ENCODE peak calls at places on chromosomes 2 and 18, in six cellular contexts. Q, E, H, V, J and M are unnamed samples.

GRCh38 chr2:97712693-97713295 is 582 bp upstream of the ZAP70 start:
- DNase-seq in Q (no peak), E (no peak), H (no peak), V (peak; percentile 41), J (no peak), M (no peak)

GRCh38 chr2:186852508-186852907 is 3.5 kb upstream of the ZSWIM2 start:
- DNase-seq in Q (no peak), E (no peak), H (peak; percentile 55), V (no peak), J (no peak), M (no peak)

GRCh38 chr2:190849774-190850173 is 30.8 kb upstream of the GLS start:
- DNase-seq in Q (peak; percentile 80), E (peak; percentile 85), H (no peak), V (no peak), J (no peak), M (peak; percentile 93)

GRCh38 chr2:240341064-240341463 is 94.4 kb upstream of the GPC1 start:
- DNase-seq in Q (no peak), E (no peak), H (no peak), V (no peak), J (no peak), M (no peak)

GRCh38 chr2:122478108-122478507 is 722.7 kb downstream of the TSN start:
- DNase-seq in Q (peak; percentile 3), E (no peak), H (no peak), V (no peak), J (no peak), M (peak; percentile 59)

GRCh38 chr2:62292190-62292589 is 96.3 kb downstream of the B3GNT2 start:
- DNase-seq in Q (peak; percentile 47), E (peak; percentile 47), H (no peak), V (no peak), J (peak; percentile 55), M (no peak)

GRCh38 chr2:9809064-9809356 is 34.3 kb upstream of the TAF1B start:
- DNase-seq in Q (no peak), E (no peak), H (no peak), V (no peak), J (no peak), M (no peak)

GRCh38 chr2:42328923-42329322 is 32.1 kb downstream of the COX7A2L start:
- DNase-seq in Q (no peak), E (no peak), H (no peak), V (no peak), J (no peak), M (no peak)

GRCh38 chr2:238459081-238459629 is 32.4 kb downstream of the ASB1 start:
- DNase-seq in Q (peak; percentile 10), E (peak; percentile 76), H (no peak), V (no peak), J (no peak), M (peak; percentile 84)

GRCh38 chr2:75634945-75635344 is 11.6 kb upstream of the MRPL19 start:
- DNase-seq in Q (no peak), E (no peak), H (no peak), V (no peak), J (no peak), M (no peak)

GRCh38 chr2:220192994-220193753 is 565.7 kb downstream of the SLC4A3 start:
- DNase-seq in Q (peak; percentile 37), E (peak; percentile 35), H (no peak), V (no peak), J (no peak), M (no peak)

GRCh38 chr2:122070241-122070731 is 314.8 kb downstream of the TSN start:
- DNase-seq in Q (peak; percentile 49), E (peak; percentile 2), H (no peak), V (no peak), J (no peak), M (peak; percentile 50)

GRCh38 chr2:26529406-26530070 is 51.6 kb upstream of the OTOF start:
- DNase-seq in Q (no peak), E (no peak), H (no peak), V (no peak), J (no peak), M (no peak)

GRCh38 chr18:77108001-77108692 is 24.4 kb downstream of the MBP start:
- DNase-seq in Q (peak; percentile 93), E (peak; percentile 82), H (no peak), V (no peak), J (no peak), M (peak; percentile 89)

GRCh38 chr2:159290289-159290907 is 3.9 kb upstream of the WDSUB1 start:
- DNase-seq in Q (peak; percentile 83), E (peak; percentile 91), H (peak; percentile 79), V (no peak), J (peak; percentile 22), M (peak; percentile 93)

GRCh38 chr2:27261926-27262298 is 935 bp downstream of the SLC30A3 start:
- DNase-seq in Q (no peak), E (no peak), H (no peak), V (no peak), J (no peak), M (no peak)

GRCh38 chr18:44920441-44920840 is 239.8 kb downstream of the SETBP1 start:
- DNase-seq in Q (no peak), E (no peak), H (no peak), V (no peak), J (no peak), M (no peak)

GRCh38 chr2:28717339-28717758 is 34.3 kb upstream of the PPP1CB start:
- DNase-seq in Q (peak; percentile 83), E (peak; percentile 70), H (no peak), V (no peak), J (peak; percentile 37), M (peak; percentile 86)

GRCh38 chr18:48714873-48715272 is 176.0 kb downstream of the CTIF start:
- DNase-seq in Q (no peak), E (no peak), H (no peak), V (no peak), J (no peak), M (no peak)

GRCh38 chr18:35466334-35466733 is 31.4 kb downstream of the INO80C start:
- DNase-seq in Q (no peak), E (no peak), H (no peak), V (no peak), J (no peak), M (no peak)

GRCh38 chr18:45408218-45408617 is 207.1 kb upstream of the SLC14A2 start:
- DNase-seq in Q (no peak), E (no peak), H (no peak), V (no peak), J (no peak), M (peak; percentile 9)

GRCh38 chr18:31487251-31488015 is 10.5 kb upstream of the DSG2 start:
- DNase-seq in Q (peak; percentile 76), E (peak; percentile 90), H (no peak), V (no peak), J (no peak), M (peak; percentile 88)

GRCh38 chr2:48607307-48608014 is 10.2 kb upstream of the GTF2A1L start:
- DNase-seq in Q (peak; percentile 47), E (peak; percentile 19), H (no peak), V (no peak), J (peak; percentile 17), M (peak; percentile 42)

GRCh38 chr2:73203055-73203681 is 794 bp downstream of the NOTO start:
- DNase-seq in Q (no peak), E (no peak), H (no peak), V (no peak), J (no peak), M (no peak)